ENCODE peak calls at places on chromosome 13, in seven cellular contexts. B is effector memory CD8-positive, alpha-beta T cell; M is RWPE1; D is T follicular helper cell; N is GM12878; V is activated T-cell treated with anti-CD3 and anti-CD28 coated beads for 1 hour; T is stimulated activated CD4-positive, alpha-beta T cell treated with anti-CD3 and anti-CD28 coated beads, Interleukin-15, amount 100 ng/mL, for 24 hours. F is an unnamed sample.
A peak's percentile ranks its signal among the peaks of the same experiment; 100 is the strongest.

GRCh38 chr13:33797622-33798021 is 20.3 kb upstream of the RFC3 start:
- DNase-seq in B (no peak), M (no peak), D (no peak), N (no peak), V (no peak), T (no peak), F (no peak)

GRCh38 chr13:111252449-111253124 is 67.9 kb upstream of the TEX29 start:
- DNase-seq in B (no peak), M (no peak), D (no peak), N (no peak), V (no peak), T (no peak), F (no peak)

GRCh38 chr13:72852207-72852606 is 70.3 kb downstream of the PIBF1 start:
- DNase-seq in B (no peak), M (no peak), D (no peak), N (no peak), V (no peak), T (no peak), F (peak; percentile 67)

GRCh38 chr13:21568854-21569253 is 35.1 kb downstream of the MICU2 start:
- DNase-seq in B (no peak), M (no peak), D (no peak), N (no peak), V (no peak), T (no peak), F (no peak)

GRCh38 chr13:78603240-78603947 is at the start of gene POU4F1:
- DNase-seq in B (no peak), M (peak; percentile 69), D (peak; percentile 40), N (peak; percentile 19), V (no peak), T (peak; percentile 81), F (no peak)

GRCh38 chr13:30112602-30113435 is 194.5 kb downstream of the KATNAL1 start:
- DNase-seq in B (peak; percentile 76), M (peak; percentile 79), D (peak; percentile 70), N (no peak), V (peak; percentile 69), T (peak; percentile 87), F (peak; percentile 84)

GRCh38 chr13:111210488-111210887 is 95.4 kb downstream of the ARHGEF7 start:
- DNase-seq in B (no peak), M (peak; percentile 57), D (no peak), N (no peak), V (no peak), T (no peak), F (peak; percentile 86)

GRCh38 chr13:111637365-111637764 is 316.9 kb downstream of the TEX29 start:
- DNase-seq in B (no peak), M (no peak), D (no peak), N (no peak), V (no peak), T (no peak), F (no peak)

GRCh38 chr13:47865883-47866282 is 135.2 kb downstream of the SUCLA2 start:
- DNase-seq in B (no peak), M (no peak), D (no peak), N (no peak), V (no peak), T (no peak), F (no peak)